ENCODE peak calls at places on chromosome 11, in ten cellular contexts. R is neuronal stem cell; M is EL; B is naive thymus-derived CD8-positive, alpha-beta T cell; J is activated T-cell treated with anti-CD3 and anti-CD28 coated beads for 4 hours; A is CD4-positive, alpha-beta T cell; U is heart right ventricle; W is bronchial epithelial cell; I is activated B cell treated with CpG ODN at 0.5 μM for 24 hours; O is activated CD8-positive, alpha-beta T cell treated with anti-CD3 and anti-CD28 coated beads for 36 hours. X is an unnamed sample.

GRCh38 chr11:129800655-129801054 is 15.0 kb upstream of the TMEM45B start:
- DNase-seq in R (no peak), M (no peak), B (no peak), J (no peak), A (no peak), U (no peak), W (no peak), I (no peak), O (no peak), X (no peak)

GRCh38 chr11:47571895-47572294 is 6.5 kb downstream of the PTPMT1 start:
- DNase-seq in R (no peak), M (peak), B (no peak), J (no peak), A (no peak), U (no peak), W (peak), I (no peak), O (no peak), X (no peak)

GRCh38 chr11:34857463-34857862 is 58.7 kb downstream of the APIP start:
- DNase-seq in R (no peak), M (no peak), B (no peak), J (no peak), A (no peak), U (no peak), W (no peak), I (no peak), O (no peak), X (no peak)

GRCh38 chr11:124892131-124892530 is 5.5 kb downstream of the ROBO4 start:
- DNase-seq in R (no peak), M (no peak), B (no peak), J (no peak), A (no peak), U (no peak), W (no peak), I (no peak), O (no peak), X (no peak)

GRCh38 chr11:129946256-129946655 is 50.9 kb upstream of the NFRKB start:
- DNase-seq in R (no peak), M (no peak), B (no peak), J (no peak), A (no peak), U (no peak), W (no peak), I (no peak), O (no peak), X (no peak)

GRCh38 chr11:429391-429790 is 12.4 kb downstream of the ANO9 start:
- DNase-seq in R (no peak), M (no peak), B (no peak), J (no peak), A (peak), U (peak), W (no peak), I (no peak), O (no peak), X (peak)

GRCh38 chr11:76391039-76391438 is 9.9 kb downstream of the GVQW3 start:
- DNase-seq in R (no peak), M (no peak), B (no peak), J (no peak), A (no peak), U (no peak), W (no peak), I (no peak), O (no peak), X (no peak)

GRCh38 chr11:865512-866430 is 23.1 kb downstream of the TSPAN4 start:
- DNase-seq in R (no peak), M (no peak), B (no peak), J (no peak), A (no peak), U (no peak), W (no peak), I (no peak), O (no peak), X (no peak)

GRCh38 chr11:64643258-64643881 is 52.4 kb downstream of the SLC22A12 start:
- DNase-seq in R (no peak), M (no peak), B (no peak), J (no peak), A (no peak), U (no peak), W (no peak), I (no peak), O (no peak), X (no peak)

GRCh38 chr11:74570266-74571061 is 21.9 kb upstream of the POLD3 start:
- DNase-seq in R (peak), M (peak), B (no peak), J (no peak), A (no peak), U (no peak), W (peak), I (no peak), O (peak), X (no peak)

GRCh38 chr11:128318856-128319474 is 268.4 kb downstream of the ETS1 start:
- DNase-seq in R (no peak), M (peak), B (peak), J (no peak), A (peak), U (no peak), W (peak), I (peak), O (peak), X (no peak)

GRCh38 chr11:121237686-121238658 is 54.6 kb upstream of the SC5D start:
- DNase-seq in R (no peak), M (no peak), B (no peak), J (no peak), A (no peak), U (no peak), W (peak), I (no peak), O (peak), X (no peak)

GRCh38 chr11:100578966-100579365 is 108.1 kb upstream of the ARHGAP42 start:
- DNase-seq in R (no peak), M (peak), B (no peak), J (no peak), A (no peak), U (no peak), W (peak), I (no peak), O (no peak), X (no peak)

X was measured in left lung.